ENCODE peak calls at places on chromosomes 6 and 20, in ten cellular contexts. One of them, this sample, is unnamed.

GRCh38 chr6:39409889-39410288 is 87.4 kb upstream of the KCNK16 start:
- DNase-seq in left ventricle myocardium inferior: no peak
- DNase-seq in SK-N-SH: no peak
- DNase-seq in esophagus squamous epithelium: no peak
- DNase-seq in transverse colon: no peak
- DNase-seq in heart right ventricle: no peak
- DNase-seq in body of pancreas: no peak
- DNase-seq in psoas muscle: no peak
- DNase-seq in heart left ventricle: no peak
- DNase-seq in ovary: no peak
- DNase-seq in this sample: no peak

GRCh38 chr20:8291873-8292272 is 159.8 kb downstream of the PLCB1 start:
- DNase-seq in left ventricle myocardium inferior: no peak
- DNase-seq in SK-N-SH: no peak
- DNase-seq in esophagus squamous epithelium: no peak
- DNase-seq in transverse colon: no peak
- DNase-seq in heart right ventricle: no peak
- DNase-seq in body of pancreas: no peak
- DNase-seq in psoas muscle: no peak
- DNase-seq in heart left ventricle: no peak
- DNase-seq in ovary: no peak
- DNase-seq in this sample: no peak

GRCh38 chr6:26288155-26288554 is 76.8 kb upstream of the BTN3A2 start:
- DNase-seq in left ventricle myocardium inferior: no peak
- DNase-seq in SK-N-SH: no peak
- DNase-seq in esophagus squamous epithelium: no peak
- DNase-seq in transverse colon: no peak
- DNase-seq in heart right ventricle: no peak
- DNase-seq in body of pancreas: no peak
- DNase-seq in psoas muscle: no peak
- DNase-seq in heart left ventricle: no peak
- DNase-seq in ovary: no peak
- DNase-seq in this sample: no peak

GRCh38 chr6:35071347-35071994 is 69.7 kb downstream of the TCP11 start:
- DNase-seq in left ventricle myocardium inferior: no peak
- DNase-seq in SK-N-SH: no peak
- DNase-seq in esophagus squamous epithelium: no peak
- DNase-seq in transverse colon: no peak
- DNase-seq in heart right ventricle: no peak
- DNase-seq in body of pancreas: no peak
- DNase-seq in psoas muscle: peak; percentile 4
- DNase-seq in heart left ventricle: peak; percentile 2
- DNase-seq in ovary: no peak
- DNase-seq in this sample: no peak

GRCh38 chr20:19549896-19550295 is 208.2 kb upstream of the RIN2 start:
- DNase-seq in left ventricle myocardium inferior: no peak
- DNase-seq in SK-N-SH: no peak
- DNase-seq in esophagus squamous epithelium: no peak
- DNase-seq in transverse colon: no peak
- DNase-seq in heart right ventricle: no peak
- DNase-seq in body of pancreas: no peak
- DNase-seq in psoas muscle: no peak
- DNase-seq in heart left ventricle: no peak
- DNase-seq in ovary: no peak
- DNase-seq in this sample: no peak

GRCh38 chr20:44464514-44464913 is 11.2 kb upstream of the TTPAL start:
- DNase-seq in left ventricle myocardium inferior: no peak
- DNase-seq in SK-N-SH: no peak
- DNase-seq in esophagus squamous epithelium: no peak
- DNase-seq in transverse colon: no peak
- DNase-seq in heart right ventricle: no peak
- DNase-seq in body of pancreas: no peak
- DNase-seq in psoas muscle: no peak
- DNase-seq in heart left ventricle: no peak
- DNase-seq in ovary: no peak
- DNase-seq in this sample: no peak

GRCh38 chr6:148524976-148525375 is 182.3 kb downstream of the SASH1 start:
- DNase-seq in left ventricle myocardium inferior: no peak
- DNase-seq in SK-N-SH: no peak
- DNase-seq in esophagus squamous epithelium: no peak
- DNase-seq in transverse colon: no peak
- DNase-seq in heart right ventricle: no peak
- DNase-seq in body of pancreas: no peak
- DNase-seq in psoas muscle: no peak
- DNase-seq in heart left ventricle: no peak
- DNase-seq in ovary: no peak
- DNase-seq in this sample: no peak

GRCh38 chr6:163732479-163732878 is 318.0 kb downstream of the QKI start:
- DNase-seq in left ventricle myocardium inferior: no peak
- DNase-seq in SK-N-SH: no peak
- DNase-seq in esophagus squamous epithelium: no peak
- DNase-seq in transverse colon: no peak
- DNase-seq in heart right ventricle: no peak
- DNase-seq in body of pancreas: no peak
- DNase-seq in psoas muscle: no peak
- DNase-seq in heart left ventricle: no peak
- DNase-seq in ovary: no peak
- DNase-seq in this sample: no peak

GRCh38 chr6:108922499-108922898 is 74.3 kb downstream of the ARMC2 start:
- DNase-seq in left ventricle myocardium inferior: no peak
- DNase-seq in SK-N-SH: no peak
- DNase-seq in esophagus squamous epithelium: no peak
- DNase-seq in transverse colon: no peak
- DNase-seq in heart right ventricle: no peak
- DNase-seq in body of pancreas: no peak
- DNase-seq in psoas muscle: no peak
- DNase-seq in heart left ventricle: no peak
- DNase-seq in ovary: no peak
- DNase-seq in this sample: no peak

DNA sequence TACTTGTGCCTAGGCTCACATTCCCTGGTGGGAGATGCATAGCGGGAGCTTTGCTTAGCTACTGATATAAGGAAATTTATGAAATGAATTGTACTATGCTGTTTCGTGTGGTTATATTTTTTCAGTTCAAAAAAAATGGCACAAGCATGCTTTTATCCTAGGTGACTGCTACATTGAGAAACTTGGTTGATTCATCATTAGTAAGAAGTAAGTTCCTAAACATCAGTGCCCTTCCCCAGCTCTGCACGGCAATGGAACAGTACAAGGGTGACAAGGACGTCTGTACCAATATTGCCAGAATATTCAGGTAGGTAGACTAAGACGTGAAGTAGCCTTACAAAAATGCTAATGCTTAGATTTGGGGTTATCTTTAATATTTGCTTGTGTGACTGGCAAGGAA is 79.7 kb downstream of the ARMC2 start:
- DNase-seq in left ventricle myocardium inferior: no peak
- DNase-seq in SK-N-SH: no peak
- DNase-seq in esophagus squamous epithelium: no peak
- DNase-seq in transverse colon: no peak
- DNase-seq in heart right ventricle: no peak
- DNase-seq in body of pancreas: no peak
- DNase-seq in psoas muscle: no peak
- DNase-seq in heart left ventricle: no peak
- DNase-seq in ovary: no peak
- DNase-seq in this sample: no peak
- H3K4me1 ChIP-seq in left ventricle myocardium inferior: no peaks in the 10 kb centered on the region
- H3K4me1 ChIP-seq in SK-N-SH: no peaks in the 10 kb centered on the region
- H3K4me1 ChIP-seq in esophagus squamous epithelium: no peaks in the 10 kb centered on the region
- H3K4me1 ChIP-seq in transverse colon: no peaks in the 10 kb centered on the region
- H3K4me1 ChIP-seq in heart right ventricle: peaks cover 13% of the 10 kb centered on the region
- H3K4me1 ChIP-seq in body of pancreas: peaks cover under 1% of the 10 kb centered on the region
- H3K4me1 ChIP-seq in psoas muscle: no peaks in the 10 kb centered on the region
- H3K4me1 ChIP-seq in heart left ventricle: no peaks in the 10 kb centered on the region
- H3K4me1 ChIP-seq in ovary: no peaks in the 10 kb centered on the region
- H3K4me1 ChIP-seq in this sample: no peaks in the 10 kb centered on the region

GRCh38 chr6:679282-679681 is 13.7 kb downstream of the EXOC2 start:
- DNase-seq in left ventricle myocardium inferior: no peak
- DNase-seq in SK-N-SH: no peak
- DNase-seq in esophagus squamous epithelium: no peak
- DNase-seq in transverse colon: no peak
- DNase-seq in heart right ventricle: no peak
- DNase-seq in body of pancreas: no peak
- DNase-seq in psoas muscle: no peak
- DNase-seq in heart left ventricle: no peak
- DNase-seq in ovary: no peak
- DNase-seq in this sample: no peak

GRCh38 chr6:680666-681374 is 12.1 kb downstream of the EXOC2 start:
- DNase-seq in left ventricle myocardium inferior: no peak
- DNase-seq in SK-N-SH: no peak
- DNase-seq in esophagus squamous epithelium: no peak
- DNase-seq in transverse colon: no peak
- DNase-seq in heart right ventricle: no peak
- DNase-seq in body of pancreas: no peak
- DNase-seq in psoas muscle: no peak
- DNase-seq in heart left ventricle: no peak
- DNase-seq in ovary: no peak
- DNase-seq in this sample: no peak

GRCh38 chr6:678515-678914 is 14.4 kb downstream of the EXOC2 start:
- DNase-seq in left ventricle myocardium inferior: no peak
- DNase-seq in SK-N-SH: no peak
- DNase-seq in esophagus squamous epithelium: no peak
- DNase-seq in transverse colon: no peak
- DNase-seq in heart right ventricle: no peak
- DNase-seq in body of pancreas: no peak
- DNase-seq in psoas muscle: no peak
- DNase-seq in heart left ventricle: no peak
- DNase-seq in ovary: no peak
- DNase-seq in this sample: no peak

GRCh38 chr6:680204-680603 is 12.7 kb downstream of the EXOC2 start:
- DNase-seq in left ventricle myocardium inferior: no peak
- DNase-seq in SK-N-SH: no peak
- DNase-seq in esophagus squamous epithelium: no peak
- DNase-seq in transverse colon: no peak
- DNase-seq in heart right ventricle: no peak
- DNase-seq in body of pancreas: no peak
- DNase-seq in psoas muscle: no peak
- DNase-seq in heart left ventricle: no peak
- DNase-seq in ovary: no peak
- DNase-seq in this sample: no peak

DNA sequence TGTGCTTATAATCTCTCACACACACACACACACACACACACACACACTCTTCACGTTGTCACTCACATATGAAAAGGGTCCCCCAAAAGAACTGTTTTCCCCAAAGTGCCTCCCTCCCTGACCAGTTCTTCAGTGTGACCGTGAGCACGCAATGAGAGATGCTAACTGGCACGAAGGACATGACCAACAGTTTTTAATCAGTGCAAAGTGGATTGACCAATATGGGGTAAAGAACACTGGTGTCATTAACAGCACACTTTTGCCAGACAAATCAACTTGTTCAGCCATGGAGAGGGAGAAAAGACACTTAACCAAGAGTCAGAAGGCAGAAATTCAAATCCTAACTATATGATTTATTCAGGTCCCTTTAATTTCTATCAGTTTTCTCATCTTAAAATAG is 15.0 kb downstream of the EXOC2 start:
- DNase-seq in left ventricle myocardium inferior: no peak
- DNase-seq in SK-N-SH: no peak
- DNase-seq in esophagus squamous epithelium: no peak
- DNase-seq in transverse colon: no peak
- DNase-seq in heart right ventricle: no peak
- DNase-seq in body of pancreas: no peak
- DNase-seq in psoas muscle: no peak
- DNase-seq in heart left ventricle: no peak
- DNase-seq in ovary: no peak
- DNase-seq in this sample: no peak
- H3K4me1 ChIP-seq in left ventricle myocardium inferior: peaks cover 15% of the 10 kb centered on the region
- H3K4me1 ChIP-seq in SK-N-SH: peaks cover 3% of the 10 kb centered on the region
- H3K4me1 ChIP-seq in esophagus squamous epithelium: peaks cover 4% of the 10 kb centered on the region
- H3K4me1 ChIP-seq in transverse colon: peaks cover 32% of the 10 kb centered on the region
- H3K4me1 ChIP-seq in heart right ventricle: peaks cover 8% of the 10 kb centered on the region
- H3K4me1 ChIP-seq in body of pancreas: no peaks in the 10 kb centered on the region
- H3K4me1 ChIP-seq in psoas muscle: peaks cover 35% of the 10 kb centered on the region
- H3K4me1 ChIP-seq in heart left ventricle: peaks cover 18% of the 10 kb centered on the region
- H3K4me1 ChIP-seq in ovary: peaks cover 1% of the 10 kb centered on the region
- H3K4me1 ChIP-seq in this sample: no peaks in the 10 kb centered on the region

GRCh38 chr6:127877231-127877630 is 23.6 kb downstream of the THEMIS start:
- DNase-seq in left ventricle myocardium inferior: no peak
- DNase-seq in SK-N-SH: no peak
- DNase-seq in esophagus squamous epithelium: no peak
- DNase-seq in transverse colon: no peak
- DNase-seq in heart right ventricle: no peak
- DNase-seq in body of pancreas: no peak
- DNase-seq in psoas muscle: no peak
- DNase-seq in heart left ventricle: no peak
- DNase-seq in ovary: no peak
- DNase-seq in this sample: no peak

GRCh38 chr6:127880452-127880851 is 20.4 kb downstream of the THEMIS start:
- DNase-seq in left ventricle myocardium inferior: no peak
- DNase-seq in SK-N-SH: no peak
- DNase-seq in esophagus squamous epithelium: no peak
- DNase-seq in transverse colon: no peak
- DNase-seq in heart right ventricle: no peak
- DNase-seq in body of pancreas: no peak
- DNase-seq in psoas muscle: no peak
- DNase-seq in heart left ventricle: no peak
- DNase-seq in ovary: no peak
- DNase-seq in this sample: no peak

GRCh38 chr6:127879685-127880084 is 21.2 kb downstream of the THEMIS start:
- DNase-seq in left ventricle myocardium inferior: no peak
- DNase-seq in SK-N-SH: no peak
- DNase-seq in esophagus squamous epithelium: no peak
- DNase-seq in transverse colon: no peak
- DNase-seq in heart right ventricle: no peak
- DNase-seq in body of pancreas: no peak
- DNase-seq in psoas muscle: no peak
- DNase-seq in heart left ventricle: no peak
- DNase-seq in ovary: no peak
- DNase-seq in this sample: no peak

GRCh38 chr6:127878115-127878514 is 22.7 kb downstream of the THEMIS start:
- DNase-seq in left ventricle myocardium inferior: no peak
- DNase-seq in SK-N-SH: no peak
- DNase-seq in esophagus squamous epithelium: no peak
- DNase-seq in transverse colon: no peak
- DNase-seq in heart right ventricle: no peak
- DNase-seq in body of pancreas: no peak
- DNase-seq in psoas muscle: no peak
- DNase-seq in heart left ventricle: no peak
- DNase-seq in ovary: no peak
- DNase-seq in this sample: no peak
- H3K4me1 ChIP-seq in left ventricle myocardium inferior: no peaks in the 10 kb centered on the region
- H3K4me1 ChIP-seq in SK-N-SH: no peaks in the 10 kb centered on the region
- H3K4me1 ChIP-seq in esophagus squamous epithelium: no peaks in the 10 kb centered on the region
- H3K4me1 ChIP-seq in transverse colon: no peaks in the 10 kb centered on the region
- H3K4me1 ChIP-seq in heart right ventricle: no peaks in the 10 kb centered on the region
- H3K4me1 ChIP-seq in body of pancreas: no peaks in the 10 kb centered on the region
- H3K4me1 ChIP-seq in psoas muscle: no peaks in the 10 kb centered on the region
- H3K4me1 ChIP-seq in heart left ventricle: no peaks in the 10 kb centered on the region
- H3K4me1 ChIP-seq in ovary: peaks cover 2% of the 10 kb centered on the region
- H3K4me1 ChIP-seq in this sample: no peaks in the 10 kb centered on the region

GRCh38 chr6:18091382-18091781 is 31.1 kb downstream of the NHLRC1 start:
- DNase-seq in left ventricle myocardium inferior: no peak
- DNase-seq in SK-N-SH: no peak
- DNase-seq in esophagus squamous epithelium: no peak
- DNase-seq in transverse colon: no peak
- DNase-seq in heart right ventricle: no peak
- DNase-seq in body of pancreas: no peak
- DNase-seq in psoas muscle: no peak
- DNase-seq in heart left ventricle: no peak
- DNase-seq in ovary: no peak
- DNase-seq in this sample: no peak

GRCh38 chr6:18090349-18090786 is 32.1 kb downstream of the NHLRC1 start:
- DNase-seq in left ventricle myocardium inferior: no peak
- DNase-seq in SK-N-SH: no peak
- DNase-seq in esophagus squamous epithelium: no peak
- DNase-seq in transverse colon: no peak
- DNase-seq in heart right ventricle: no peak
- DNase-seq in body of pancreas: no peak
- DNase-seq in psoas muscle: no peak
- DNase-seq in heart left ventricle: no peak
- DNase-seq in ovary: no peak
- DNase-seq in this sample: no peak

GRCh38 chr6:18087396-18088165 is 34.9 kb downstream of the NHLRC1 start:
- DNase-seq in left ventricle myocardium inferior: no peak
- DNase-seq in SK-N-SH: no peak
- DNase-seq in esophagus squamous epithelium: no peak
- DNase-seq in transverse colon: no peak
- DNase-seq in heart right ventricle: no peak
- DNase-seq in body of pancreas: no peak
- DNase-seq in psoas muscle: no peak
- DNase-seq in heart left ventricle: no peak
- DNase-seq in ovary: no peak
- DNase-seq in this sample: no peak

DNA sequence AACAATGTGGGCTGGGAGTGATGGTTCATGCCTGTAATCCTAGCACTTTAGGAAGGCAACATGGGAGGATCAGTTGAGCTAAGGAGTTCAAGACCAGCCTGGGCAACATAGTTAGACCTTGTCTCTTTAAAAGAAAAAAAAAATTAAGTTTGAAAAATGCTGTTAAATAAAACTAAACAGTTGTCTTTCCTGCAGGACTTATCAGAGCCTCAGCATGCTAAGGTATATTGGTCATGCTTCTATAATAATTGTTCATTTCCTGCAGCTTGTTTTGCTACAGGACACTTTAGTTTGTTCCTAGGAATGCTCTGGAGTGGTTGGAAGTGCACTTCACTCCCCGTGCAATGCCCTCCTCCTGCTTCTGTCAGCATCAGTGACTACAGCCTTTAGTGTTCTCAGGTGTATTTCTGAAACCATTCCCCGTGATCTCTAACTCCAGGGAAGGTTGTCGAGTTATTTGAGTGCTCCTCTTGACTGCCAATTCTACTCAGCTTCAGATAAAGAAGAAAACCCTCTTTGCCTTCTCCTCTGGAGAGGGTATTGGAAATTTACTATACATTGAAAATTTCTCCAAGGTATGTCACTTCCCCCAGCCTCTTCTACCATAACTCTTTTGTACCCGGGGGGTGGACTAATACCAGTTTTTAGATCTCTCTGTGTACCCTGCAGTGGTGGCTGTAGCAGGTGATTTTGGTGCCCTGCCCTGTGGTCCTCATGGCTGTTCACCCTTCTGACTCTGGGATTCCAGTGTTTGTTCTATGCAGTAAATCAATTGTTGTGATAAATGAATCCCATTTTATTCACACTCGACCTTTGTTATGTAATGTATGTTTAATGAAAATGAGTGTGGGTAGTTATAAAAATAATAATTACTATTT is 33.8 kb downstream of the NHLRC1 start:
- DNase-seq in left ventricle myocardium inferior: no peak
- DNase-seq in SK-N-SH: no peak
- DNase-seq in esophagus squamous epithelium: no peak
- DNase-seq in transverse colon: no peak
- DNase-seq in heart right ventricle: no peak
- DNase-seq in body of pancreas: no peak
- DNase-seq in psoas muscle: no peak
- DNase-seq in heart left ventricle: no peak
- DNase-seq in ovary: no peak
- DNase-seq in this sample: peak; percentile 81
- H3K4me1 ChIP-seq in left ventricle myocardium inferior: no peaks in the 10 kb centered on the region
- H3K4me1 ChIP-seq in SK-N-SH: no peaks in the 10 kb centered on the region
- H3K4me1 ChIP-seq in esophagus squamous epithelium: no peaks in the 10 kb centered on the region
- H3K4me1 ChIP-seq in transverse colon: no peaks in the 10 kb centered on the region
- H3K4me1 ChIP-seq in heart right ventricle: no peaks in the 10 kb centered on the region
- H3K4me1 ChIP-seq in body of pancreas: no peaks in the 10 kb centered on the region
- H3K4me1 ChIP-seq in psoas muscle: no peaks in the 10 kb centered on the region
- H3K4me1 ChIP-seq in heart left ventricle: no peaks in the 10 kb centered on the region
- H3K4me1 ChIP-seq in ovary: no peaks in the 10 kb centered on the region
- H3K4me1 ChIP-seq in this sample: no peaks in the 10 kb centered on the region

This sample was measured in lung.